ENCODE peak calls at places on chromosomes 12 and 14, in four cellular contexts. One of them, this sample, is unnamed. For H3K27me3 and H3K4me1, the result is how much of the 10 kb centered on the place peaks cover.

GRCh38 chr14:54776361-54777001 is 126.1 kb downstream of the GCH1 start:
- DNase-seq in tibial nerve: peak
- DNase-seq in aorta: peak
- DNase-seq in heart right ventricle: peak
- DNase-seq in this sample: peak

GRCh38 chr14:23056257-23056955 is 914 bp downstream of the CDH24 start:
- DNase-seq in tibial nerve: peak
- DNase-seq in aorta: peak
- DNase-seq in heart right ventricle: peak
- DNase-seq in this sample: peak

GRCh38 chr12:2009623-2010022 is 5.4 kb upstream of the DCP1B start:
- DNase-seq in tibial nerve: no peak
- DNase-seq in aorta: no peak
- DNase-seq in heart right ventricle: no peak
- DNase-seq in this sample: no peak

GRCh38 chr12:12870454-12870853 is 20.9 kb upstream of the GPRC5A start:
- DNase-seq in tibial nerve: no peak
- DNase-seq in aorta: no peak
- DNase-seq in heart right ventricle: no peak
- DNase-seq in this sample: no peak

GRCh38 chr12:126704609-126705008 is 1562.4 kb upstream of the TMEM132C start:
- DNase-seq in tibial nerve: no peak
- DNase-seq in aorta: no peak
- DNase-seq in heart right ventricle: no peak
- DNase-seq in this sample: no peak

GRCh38 chr12:100138048-100138907 is 4.4 kb downstream of the BLTP3B start:
- DNase-seq in tibial nerve: no peak
- DNase-seq in aorta: no peak
- DNase-seq in heart right ventricle: no peak
- DNase-seq in this sample: no peak

GRCh38 chr12:38669530-38669929 is 235.9 kb downstream of the CPNE8 start:
- DNase-seq in tibial nerve: no peak
- DNase-seq in aorta: no peak
- DNase-seq in heart right ventricle: no peak
- DNase-seq in this sample: no peak

GRCh38 chr14:40784860-40785259 is 821.8 kb upstream of the LRFN5 start:
- DNase-seq in tibial nerve: no peak
- DNase-seq in aorta: no peak
- DNase-seq in heart right ventricle: no peak
- DNase-seq in this sample: no peak

GRCh38 chr14:76473381-76474263 is 97.7 kb downstream of the ESRRB start:
- DNase-seq in tibial nerve: no peak
- DNase-seq in aorta: peak
- DNase-seq in heart right ventricle: peak
- DNase-seq in this sample: no peak

GRCh38 chr12:71216725-71217579 is 59.2 kb upstream of the TSPAN8 start:
- DNase-seq in tibial nerve: peak
- DNase-seq in aorta: no peak
- DNase-seq in heart right ventricle: no peak
- DNase-seq in this sample: no peak

GRCh38 chr12:11875414-11875935 is 195.3 kb upstream of the BCL2L14 start:
- DNase-seq in tibial nerve: no peak
- DNase-seq in aorta: no peak
- DNase-seq in heart right ventricle: no peak
- DNase-seq in this sample: no peak

GRCh38 chr14:42013560-42013959 is 406.9 kb downstream of the LRFN5 start:
- DNase-seq in tibial nerve: no peak
- DNase-seq in aorta: no peak
- DNase-seq in heart right ventricle: no peak
- DNase-seq in this sample: no peak

GRCh38 chr14:81986005-81986404 is 452.4 kb upstream of the SEL1L start:
- DNase-seq in tibial nerve: no peak
- DNase-seq in aorta: no peak
- DNase-seq in heart right ventricle: no peak
- DNase-seq in this sample: no peak

GRCh38 chr12:103771466-103771865 is 69.6 kb downstream of the NT5DC3 start:
- DNase-seq in tibial nerve: peak
- DNase-seq in aorta: no peak
- DNase-seq in heart right ventricle: peak
- DNase-seq in this sample: no peak

GRCh38 chr12:121304306-121304705 is 7.8 kb upstream of the CAMKK2 start:
- DNase-seq in tibial nerve: no peak
- DNase-seq in aorta: no peak
- DNase-seq in heart right ventricle: no peak
- DNase-seq in this sample: no peak

GRCh38 chr12:120457133-120457532 is 10.9 kb downstream of the GATC start:
- DNase-seq in tibial nerve: no peak
- DNase-seq in aorta: no peak
- DNase-seq in heart right ventricle: no peak
- DNase-seq in this sample: no peak

GRCh38 chr12:128684357-128684756 is 139.4 kb downstream of the SLC15A4 start:
- DNase-seq in tibial nerve: no peak
- DNase-seq in aorta: no peak
- DNase-seq in heart right ventricle: no peak
- DNase-seq in this sample: no peak

GRCh38 chr14:90381999-90382451 is 14.8 kb upstream of the CALM1 start:
- DNase-seq in tibial nerve: peak
- DNase-seq in aorta: no peak
- DNase-seq in heart right ventricle: peak
- DNase-seq in this sample: peak

GRCh38 chr12:124191024-124191359 is 103.9 kb upstream of the RFLNA start:
- DNase-seq in tibial nerve: no peak
- DNase-seq in aorta: no peak
- DNase-seq in heart right ventricle: no peak
- DNase-seq in this sample: no peak

GRCh38 chr12:52419656-52420055 is 13.5 kb upstream of the KRT82 start:
- DNase-seq in tibial nerve: no peak
- DNase-seq in aorta: no peak
- DNase-seq in heart right ventricle: no peak
- DNase-seq in this sample: no peak

DNA sequence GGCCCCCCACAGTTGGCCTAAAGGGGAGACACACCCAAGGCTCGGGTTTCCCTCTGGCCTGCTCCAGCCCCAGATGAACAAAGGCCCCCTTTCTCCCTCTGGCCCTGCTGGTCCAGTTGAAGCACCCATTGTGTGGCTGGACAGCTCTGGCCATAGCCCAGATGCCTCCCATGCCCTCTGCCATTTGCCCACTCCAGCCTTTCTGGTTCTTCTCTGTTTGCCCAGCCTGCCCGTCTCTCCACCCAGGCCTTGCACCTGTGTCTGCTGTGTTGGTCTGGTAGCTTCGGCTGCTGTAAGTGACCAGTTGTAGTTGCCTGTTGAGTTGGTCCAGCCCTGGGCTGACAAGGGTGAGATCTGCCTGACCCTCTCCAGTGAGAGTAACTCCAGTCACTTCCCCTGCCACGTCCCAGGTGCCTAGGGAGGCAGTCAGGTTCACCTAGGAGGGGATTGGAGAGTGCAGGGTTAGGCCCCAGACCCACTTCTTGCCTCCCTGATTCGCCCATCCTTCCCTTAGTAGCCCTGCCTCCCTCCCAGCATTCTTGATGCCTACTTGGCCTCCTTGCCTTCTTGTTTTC is 3.0 kb downstream of the B4GALNT1 start:
- DNase-seq in tibial nerve: peak
- DNase-seq in aorta: no peak
- DNase-seq in heart right ventricle: no peak
- DNase-seq in this sample: no peak
- H3K27me3 ChIP-seq in tibial nerve: under half
- H3K27me3 ChIP-seq in aorta: under half
- H3K27me3 ChIP-seq in heart right ventricle: under half
- H3K27me3 ChIP-seq in this sample: under half

GRCh38 chr12:95577820-95578219 is 26.5 kb upstream of the USP44 start:
- DNase-seq in tibial nerve: no peak
- DNase-seq in aorta: no peak
- DNase-seq in heart right ventricle: no peak
- DNase-seq in this sample: no peak

GRCh38 chr12:95574799-95575452 is 23.6 kb upstream of the USP44 start:
- DNase-seq in tibial nerve: no peak
- DNase-seq in aorta: no peak
- DNase-seq in heart right ventricle: no peak
- DNase-seq in this sample: no peak

GRCh38 chr12:95571369-95571768 is 20.1 kb upstream of the USP44 start:
- DNase-seq in tibial nerve: no peak
- DNase-seq in aorta: no peak
- DNase-seq in heart right ventricle: no peak
- DNase-seq in this sample: no peak

DNA sequence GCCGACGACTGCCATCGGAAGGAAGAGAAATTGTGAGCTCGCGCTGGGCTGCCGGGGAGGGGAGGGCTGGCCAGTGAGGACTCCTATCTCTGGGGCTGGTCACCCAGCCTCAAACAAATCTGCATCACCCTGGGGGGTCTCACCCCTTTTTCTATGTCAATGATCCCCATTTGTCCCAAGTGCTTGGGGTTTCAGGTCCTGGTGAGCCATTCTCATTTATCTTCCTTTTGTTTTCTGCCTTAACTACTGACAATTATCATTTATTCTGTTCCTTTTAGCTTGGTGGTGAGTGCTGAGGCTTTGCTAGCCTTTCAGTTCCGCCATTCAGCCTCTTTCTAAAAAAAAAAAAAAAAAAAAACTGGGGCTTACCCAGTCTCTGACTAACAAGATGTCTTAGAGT is 22.8 kb upstream of the USP44 start:
- DNase-seq in tibial nerve: no peak
- DNase-seq in aorta: no peak
- DNase-seq in heart right ventricle: no peak
- DNase-seq in this sample: no peak
- H3K4me3 ChIP-seq in tibial nerve: no peak
- H3K4me3 ChIP-seq in aorta: no peak
- H3K4me3 ChIP-seq in heart right ventricle: no peak
- H3K4me3 ChIP-seq in this sample: no peak

DNA sequence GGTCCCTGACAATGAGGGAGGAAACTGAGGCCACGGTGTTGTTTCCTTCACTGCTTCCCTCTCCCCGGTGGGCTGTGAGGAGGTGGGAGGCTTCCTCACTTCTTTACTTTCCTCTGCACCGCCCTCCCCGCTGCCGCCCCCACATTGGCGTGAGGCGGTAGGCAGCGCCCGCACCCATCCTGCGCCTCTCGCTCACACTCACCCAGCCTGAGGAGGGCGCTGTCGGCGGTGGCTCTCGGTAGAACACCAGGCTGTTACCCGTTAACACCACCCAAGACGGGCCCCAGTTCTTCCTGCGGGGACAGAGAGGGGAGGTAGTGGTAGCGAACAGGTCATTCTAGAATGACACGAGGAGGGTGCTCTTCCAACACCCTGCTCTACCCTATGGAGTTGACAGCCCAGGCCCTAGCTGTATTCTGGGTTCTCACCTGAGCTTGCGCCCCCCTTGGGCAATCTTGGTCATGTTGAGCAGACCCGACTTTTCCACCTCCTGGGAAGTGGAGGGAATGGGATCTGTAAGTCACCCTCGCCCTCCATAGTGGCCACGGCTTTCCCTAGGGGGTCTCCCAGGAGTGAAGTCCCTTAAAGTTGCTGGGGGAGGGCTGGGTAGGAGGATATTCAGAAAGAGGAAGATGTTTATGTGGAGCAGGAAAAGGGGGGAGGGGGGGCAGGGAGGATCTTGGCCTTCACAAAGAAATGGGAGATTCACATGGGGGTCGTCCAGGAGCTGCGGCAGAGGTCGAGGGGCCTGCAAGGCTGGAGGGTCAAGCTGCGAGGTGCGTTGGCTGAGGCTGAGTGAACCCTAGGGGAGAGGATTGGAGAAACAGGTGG is 3.3 kb downstream of the ARHGAP9 start:
- DNase-seq in tibial nerve: no peak
- DNase-seq in aorta: peak
- DNase-seq in heart right ventricle: no peak
- DNase-seq in this sample: peak
- H3K4me1 ChIP-seq in tibial nerve: under half
- H3K4me1 ChIP-seq in aorta: under half
- H3K4me1 ChIP-seq in heart right ventricle: under half
- H3K4me1 ChIP-seq in this sample: half or more

DNA sequence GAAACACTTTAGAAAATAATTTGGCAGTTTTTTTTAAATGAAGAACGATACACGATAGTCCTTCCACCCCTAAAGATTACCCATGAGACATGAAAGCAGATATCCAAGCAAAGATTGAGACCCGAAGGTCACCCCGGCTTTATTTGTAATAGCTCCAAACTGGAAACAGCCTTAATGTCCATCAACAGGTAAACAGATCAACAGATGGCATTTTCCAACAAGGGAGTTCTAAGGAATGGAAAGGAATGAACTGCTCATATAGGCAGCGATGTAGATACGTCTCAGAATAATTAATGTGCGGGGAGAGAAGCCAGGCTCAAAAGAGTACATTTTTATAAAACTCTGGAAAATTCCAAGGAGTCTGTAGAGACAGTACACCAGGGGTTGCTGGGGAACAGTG is 23.7 kb upstream of the MEG3 start:
- DNase-seq in tibial nerve: no peak
- DNase-seq in aorta: no peak
- DNase-seq in heart right ventricle: no peak
- DNase-seq in this sample: no peak
- H3K27me3 ChIP-seq in tibial nerve: under half
- H3K27me3 ChIP-seq in aorta: under half
- H3K27me3 ChIP-seq in heart right ventricle: under half
- H3K27me3 ChIP-seq in this sample: under half

This sample was measured in naive thymus-derived CD4-positive, alpha-beta T cell.